ENCODE peak calls at places on chromosome 7, in four cellular contexts. One of them, this sample, is unnamed.

GRCh38 chr7:101668726-101669125 is 39.6 kb upstream of the MYL10 start:
- DNase-seq in GM12878: no peak
- DNase-seq in endothelial cell of umbilical vein: no peak
- DNase-seq in IMR-90: no peak
- DNase-seq in this sample: no peak

GRCh38 chr7:84188811-84189405 is 5.7 kb downstream of the SEMA3A start:
- DNase-seq in IMR-90: peak
- DNase-seq in GM12878: no peak
- DNase-seq in endothelial cell of umbilical vein: peak
- DNase-seq in this sample: no peak

GRCh38 chr7:38678342-38679054 is 47.3 kb upstream of the AMPH start:
- DNase-seq in endothelial cell of umbilical vein: no peak
- DNase-seq in IMR-90: no peak
- DNase-seq in GM12878: no peak
- DNase-seq in this sample: no peak

GRCh38 chr7:94540428-94540827 is 30.8 kb downstream of the CASD1 start:
- DNase-seq in GM12878: no peak
- DNase-seq in endothelial cell of umbilical vein: no peak
- DNase-seq in IMR-90: peak
- DNase-seq in this sample: no peak

GRCh38 chr7:142943706-142944268 is 4.5 kb downstream of the LLCFC1 start:
- DNase-seq in GM12878: no peak
- DNase-seq in IMR-90: no peak
- DNase-seq in endothelial cell of umbilical vein: no peak
- DNase-seq in this sample: no peak

GRCh38 chr7:122694697-122695096 is 4.2 kb downstream of the RNF133 start:
- DNase-seq in GM12878: no peak
- DNase-seq in endothelial cell of umbilical vein: no peak
- DNase-seq in IMR-90: no peak
- DNase-seq in this sample: no peak

GRCh38 chr7:36283711-36284130 is 105.9 kb upstream of the ANLN start:
- DNase-seq in GM12878: no peak
- DNase-seq in IMR-90: no peak
- DNase-seq in endothelial cell of umbilical vein: no peak
- DNase-seq in this sample: peak

GRCh38 chr7:140592957-140593356 is 47.7 kb downstream of the DENND2A start:
- DNase-seq in GM12878: peak
- DNase-seq in IMR-90: no peak
- DNase-seq in endothelial cell of umbilical vein: no peak
- DNase-seq in this sample: no peak

GRCh38 chr7:101815826-101816488 is 1.5 kb upstream of the CUX1 start:
- DNase-seq in endothelial cell of umbilical vein: peak
- DNase-seq in IMR-90: peak
- DNase-seq in GM12878: no peak
- DNase-seq in this sample: peak

GRCh38 chr7:82745117-82745516 is 301.5 kb upstream of the CACNA2D1 start:
- DNase-seq in IMR-90: peak
- DNase-seq in endothelial cell of umbilical vein: no peak
- DNase-seq in GM12878: no peak
- DNase-seq in this sample: no peak
- TF ChIP-seq FOS in IMR-90: no peak
- TF ChIP-seq FOS in endothelial cell of umbilical vein: no peak
- TF ChIP-seq FOS in GM12878: no peak
- TF ChIP-seq FOS in this sample: no peak

GRCh38 chr7:18727094-18727870 is 231.7 kb downstream of the HDAC9 start:
- DNase-seq in IMR-90: peak
- DNase-seq in GM12878: no peak
- DNase-seq in endothelial cell of umbilical vein: peak
- DNase-seq in this sample: no peak
- TF ChIP-seq FOS in IMR-90: no peak
- TF ChIP-seq FOS in GM12878: no peak
- TF ChIP-seq FOS in endothelial cell of umbilical vein: peak
- TF ChIP-seq FOS in this sample: no peak

DNA sequence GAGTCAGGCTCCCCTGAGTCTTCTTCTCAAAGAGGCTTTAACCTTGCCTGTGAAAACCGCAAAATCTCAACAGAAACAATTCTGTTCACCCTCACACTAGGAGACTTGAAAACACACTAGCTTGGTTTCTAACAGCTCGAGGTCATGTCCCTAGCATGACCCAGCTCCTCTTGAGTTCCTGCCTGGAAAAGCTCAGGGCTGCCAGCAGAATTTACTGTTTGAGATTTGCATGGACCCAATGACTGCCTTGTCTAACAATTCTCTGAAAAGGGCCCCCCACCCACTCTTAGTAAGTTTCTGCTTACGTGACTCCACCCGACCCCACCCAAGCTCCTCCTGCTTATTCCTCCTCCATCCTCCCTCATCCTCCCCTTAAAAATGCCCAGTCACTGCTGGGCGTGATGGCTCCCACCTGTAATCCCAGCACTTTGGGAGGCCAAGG is 85.1 kb upstream of the KMT2C start:
- DNase-seq in GM12878: no peak
- DNase-seq in IMR-90: no peak
- DNase-seq in endothelial cell of umbilical vein: no peak
- DNase-seq in this sample: peak
- TF ChIP-seq FOS in GM12878: no peak
- TF ChIP-seq FOS in IMR-90: no peak
- TF ChIP-seq FOS in endothelial cell of umbilical vein: no peak
- TF ChIP-seq FOS in this sample: no peak

GRCh38 chr7:22659741-22660140 is 67.3 kb upstream of the IL6 start:
- DNase-seq in endothelial cell of umbilical vein: no peak
- DNase-seq in IMR-90: no peak
- DNase-seq in GM12878: no peak
- DNase-seq in this sample: no peak

GRCh38 chr7:22662490-22663145 is 64.4 kb upstream of the IL6 start:
- DNase-seq in IMR-90: no peak
- DNase-seq in GM12878: no peak
- DNase-seq in endothelial cell of umbilical vein: peak
- DNase-seq in this sample: no peak

GRCh38 chr7:22660293-22660692 is 66.7 kb upstream of the IL6 start:
- DNase-seq in IMR-90: no peak
- DNase-seq in endothelial cell of umbilical vein: no peak
- DNase-seq in GM12878: no peak
- DNase-seq in this sample: no peak

GRCh38 chr7:22662031-22662430 is 65.0 kb upstream of the IL6 start:
- DNase-seq in endothelial cell of umbilical vein: peak
- DNase-seq in IMR-90: peak
- DNase-seq in GM12878: no peak
- DNase-seq in this sample: no peak

DNA sequence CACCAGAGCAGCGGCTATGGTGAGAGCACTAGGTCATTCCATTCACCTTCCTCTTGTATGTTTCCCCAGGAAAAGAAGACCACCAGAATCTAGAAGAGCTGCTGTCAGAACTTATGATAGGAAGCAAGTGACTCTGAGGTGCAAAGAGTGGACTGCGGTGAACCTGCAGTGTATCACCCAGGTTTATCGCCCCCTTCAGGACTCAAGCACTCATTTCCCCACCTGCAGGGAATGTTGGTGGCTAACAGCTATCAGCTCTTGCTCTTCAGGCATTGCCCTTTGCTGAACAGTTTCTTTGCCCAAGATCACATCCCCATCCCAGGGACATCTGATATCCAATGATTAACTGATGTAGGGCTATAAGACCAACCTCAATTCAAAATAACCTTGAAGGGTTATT is 66.3 kb upstream of the IL6 start:
- DNase-seq in GM12878: no peak
- DNase-seq in IMR-90: no peak
- DNase-seq in endothelial cell of umbilical vein: no peak
- DNase-seq in this sample: peak
- TF ChIP-seq FOS in GM12878: no peak
- TF ChIP-seq FOS in IMR-90: no peak
- TF ChIP-seq FOS in endothelial cell of umbilical vein: no peak
- TF ChIP-seq FOS in this sample: no peak

GRCh38 chr7:70243443-70243842 is 645.2 kb downstream of the AUTS2 start:
- DNase-seq in endothelial cell of umbilical vein: no peak
- DNase-seq in GM12878: no peak
- DNase-seq in IMR-90: no peak
- DNase-seq in this sample: no peak

GRCh38 chr7:70241776-70242175 is 643.5 kb downstream of the AUTS2 start:
- DNase-seq in GM12878: no peak
- DNase-seq in endothelial cell of umbilical vein: no peak
- DNase-seq in IMR-90: no peak
- DNase-seq in this sample: no peak

GRCh38 chr7:70239930-70240329 is 641.7 kb downstream of the AUTS2 start:
- DNase-seq in GM12878: no peak
- DNase-seq in IMR-90: no peak
- DNase-seq in endothelial cell of umbilical vein: no peak
- DNase-seq in this sample: no peak

GRCh38 chr7:70240873-70241272 is 642.6 kb downstream of the AUTS2 start:
- DNase-seq in endothelial cell of umbilical vein: no peak
- DNase-seq in IMR-90: no peak
- DNase-seq in GM12878: no peak
- DNase-seq in this sample: no peak

GRCh38 chr7:70238171-70238575 is 639.9 kb downstream of the AUTS2 start:
- DNase-seq in GM12878: peak
- DNase-seq in endothelial cell of umbilical vein: no peak
- DNase-seq in IMR-90: no peak
- DNase-seq in this sample: no peak
- TF ChIP-seq FOS in GM12878: no peak
- TF ChIP-seq FOS in endothelial cell of umbilical vein: no peak
- TF ChIP-seq FOS in IMR-90: no peak
- TF ChIP-seq FOS in this sample: no peak